ENCODE peak calls at places on chromosomes 13 and 19, in four cellular contexts. Y is fibroblast of pulmonary artery, Z is cardiac fibroblast, K is tibial artery. W is an unnamed sample.

GRCh38 chr13:29362849-29363604 is 232.5 kb downstream of the SLC7A1 start:
- DNase-seq in Y (peak), Z (peak), K (no peak), W (peak)

GRCh38 chr13:75788494-75788991 is 152.4 kb downstream of the LMO7 start:
- DNase-seq in Y (peak), Z (peak), K (no peak), W (no peak)

GRCh38 chr19:50921391-50922315 is 10.5 kb upstream of the KLK4 start:
- DNase-seq in Y (no peak), Z (no peak), K (no peak), W (peak)

GRCh38 chr19:31553844-31554215 is 204.6 kb upstream of the TSHZ3 start:
- DNase-seq in Y (no peak), Z (no peak), K (no peak), W (no peak)

GRCh38 chr13:40518481-40518882 is 148.0 kb downstream of the FOXO1 start:
- DNase-seq in Y (no peak), Z (no peak), K (no peak), W (no peak)

GRCh38 chr13:51355217-51355616 is 15.7 kb downstream of the SERPINE3 start:
- DNase-seq in Y (no peak), Z (no peak), K (no peak), W (no peak)

GRCh38 chr13:27463500-27463899 is 13.1 kb upstream of the MTIF3 start:
- DNase-seq in Y (no peak), Z (no peak), K (no peak), W (no peak)

GRCh38 chr19:15779756-15780476 is 7.5 kb upstream of the OR10H5 start:
- DNase-seq in Y (peak), Z (peak), K (peak), W (peak)

GRCh38 chr19:5339950-5340636 is 519 bp downstream of the PTPRS start:
- DNase-seq in Y (no peak), Z (no peak), K (no peak), W (no peak)

GRCh38 chr13:39765801-39766463 is 110.5 kb downstream of the COG6 start:
- DNase-seq in Y (no peak), Z (peak), K (peak), W (no peak)

GRCh38 chr13:25365720-25366235 is 6.0 kb upstream of the ATP8A2 start:
- DNase-seq in Y (no peak), Z (no peak), K (no peak), W (no peak)

GRCh38 chr13:108681986-108682562 is 52.7 kb downstream of the MYO16 start:
- DNase-seq in Y (no peak), Z (no peak), K (no peak), W (no peak)

GRCh38 chr19:54650108-54650666 is 12.6 kb upstream of the LILRB4 start:
- DNase-seq in Y (no peak), Z (no peak), K (no peak), W (no peak)

DNA sequence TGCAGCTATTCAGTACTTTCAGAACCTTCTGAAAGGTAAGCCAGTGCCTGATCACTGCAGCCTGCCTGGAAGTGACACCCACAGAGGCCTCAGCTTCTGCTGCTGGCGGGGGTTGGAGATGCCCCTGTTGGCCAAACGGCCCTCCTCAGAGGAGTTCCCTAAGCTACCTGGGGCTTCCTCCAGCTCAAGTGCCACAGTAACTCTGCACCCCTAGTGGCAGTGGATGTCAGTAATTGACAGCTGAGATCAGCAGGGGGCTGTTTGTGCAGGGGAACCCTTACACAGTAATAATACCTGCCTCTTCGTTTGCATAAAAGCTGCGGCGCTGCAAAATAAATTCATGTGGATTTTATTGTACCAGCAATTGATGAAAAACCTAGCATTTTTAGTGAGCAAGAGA is 28.9 kb downstream of the TDRD12 start:
- DNase-seq in Y (no peak), Z (no peak), K (no peak), W (no peak)
- TF ChIP-seq CTCF in Y (no peak), Z (no peak), K (no peak), W (no peak)

GRCh38 chr13:46126074-46126473 is 21.2 kb upstream of the CPB2 start:
- DNase-seq in Y (no peak), Z (no peak), K (no peak), W (no peak)

GRCh38 chr13:46127336-46128023 is 22.6 kb upstream of the CPB2 start:
- DNase-seq in Y (no peak), Z (no peak), K (no peak), W (no peak)

GRCh38 chr13:46124531-46124966 is 19.7 kb upstream of the CPB2 start:
- DNase-seq in Y (no peak), Z (no peak), K (no peak), W (no peak)

GRCh38 chr13:46126552-46127171 is 21.8 kb upstream of the CPB2 start:
- DNase-seq in Y (peak), Z (peak), K (peak), W (no peak)

GRCh38 chr13:46124967-46125933 is 20.4 kb upstream of the CPB2 start:
- DNase-seq in Y (no peak), Z (peak), K (no peak), W (no peak)
- H3K4me3 ChIP-seq in Y (no peak), Z (no peak), K (no peak), W (no peak)

DNA sequence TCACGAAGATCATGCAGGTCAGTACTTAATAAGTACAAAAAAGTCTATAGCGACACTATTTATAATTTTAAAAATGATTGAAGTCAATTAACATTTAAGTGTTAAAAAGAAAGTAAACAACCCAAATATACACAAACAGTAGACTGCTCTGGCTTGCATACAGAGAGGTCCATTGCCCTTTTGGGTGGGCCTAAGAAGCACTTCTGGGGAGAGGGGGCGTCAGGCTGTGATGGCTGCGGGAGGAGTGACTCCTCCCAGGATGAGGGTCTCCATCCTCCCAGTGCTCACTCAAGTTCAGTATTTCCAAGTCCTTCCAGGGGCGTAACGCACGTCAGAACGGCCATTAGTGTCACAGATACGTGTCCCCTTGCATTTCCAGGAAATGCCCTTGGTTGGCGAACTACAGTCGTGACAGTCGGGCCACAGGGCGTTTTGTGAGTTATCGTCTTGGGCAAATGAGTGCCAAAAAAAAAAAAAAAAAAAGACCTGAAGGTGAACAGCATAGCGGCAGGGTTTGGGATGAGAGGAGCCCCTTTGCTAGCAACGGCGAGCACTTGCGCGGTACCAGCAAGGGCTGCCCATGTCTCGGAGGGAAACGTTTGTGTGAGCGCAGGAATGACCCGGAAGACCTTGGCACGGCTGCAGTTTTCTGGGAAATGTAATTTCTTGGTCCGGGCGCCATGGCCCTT is at the start of gene SCGB2B2:
- DNase-seq in Y (no peak), Z (no peak), K (no peak), W (peak)
- TF ChIP-seq CTCF in Y (no peak), Z (no peak), K (peak), W (no peak)

GRCh38 chr19:56837004-56837403 is 3.5 kb downstream of the PEG3 start:
- DNase-seq in Y (no peak), Z (peak), K (no peak), W (peak)
- H3K4me3 ChIP-seq in Y (no peak), Z (no peak), K (peak), W (peak)

DNA sequence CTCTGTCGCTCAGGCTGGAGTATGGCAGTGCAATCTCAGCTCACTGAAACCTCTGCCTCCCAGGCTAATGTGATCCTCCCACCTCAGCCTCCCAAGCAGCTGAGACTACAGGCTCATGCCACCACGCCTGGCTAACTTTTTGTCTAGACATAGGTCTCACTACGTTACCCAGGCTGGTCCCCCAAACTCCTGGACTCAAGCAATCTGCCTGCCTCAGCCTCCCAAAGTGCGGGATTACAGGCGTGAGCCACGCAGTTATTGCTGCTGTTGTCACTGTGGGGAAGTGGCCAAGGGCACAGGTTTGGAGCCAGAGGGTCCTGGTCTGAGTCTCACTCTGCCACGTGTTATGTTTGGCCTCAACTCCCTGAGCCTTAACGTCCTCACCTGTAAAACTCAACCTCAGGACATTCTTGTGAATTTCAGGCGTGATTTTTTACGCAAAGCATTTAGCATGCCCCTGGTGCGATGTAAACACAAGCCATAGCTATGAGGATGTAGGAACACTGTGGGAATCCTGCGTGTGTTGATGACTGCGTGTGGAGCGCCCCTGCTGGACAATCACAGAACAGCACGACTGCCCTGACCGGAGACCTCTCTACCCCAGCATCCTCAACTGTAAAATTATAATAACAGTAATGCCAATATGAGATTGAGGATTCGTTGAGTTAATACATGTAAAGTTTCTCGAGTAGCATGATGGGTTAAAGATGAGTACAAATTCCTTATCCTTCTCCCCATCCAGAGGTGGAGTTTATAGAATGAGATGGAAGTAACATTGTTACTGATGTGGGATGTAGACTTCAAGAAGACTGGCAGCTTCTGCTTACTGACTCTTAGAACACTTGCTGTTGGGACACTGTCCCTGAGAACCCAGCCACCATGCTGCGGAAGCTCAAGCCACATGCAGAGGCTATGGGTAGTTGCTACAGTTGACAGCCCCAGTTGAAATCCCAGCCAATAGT is 41.8 kb upstream of the PNMA8B start:
- DNase-seq in Y (peak), Z (peak), K (peak), W (no peak)
- TF ChIP-seq CTCF in Y (peak), Z (peak), K (peak), W (peak)

GRCh38 chr19:1848399-1849131 is at the start of gene REXO1:
- DNase-seq in Y (peak), Z (peak), K (peak), W (peak)

GRCh38 chr19:1847684-1848398 is 442 bp downstream of the REXO1 start:
- DNase-seq in Y (peak), Z (peak), K (no peak), W (no peak)

GRCh38 chr19:1845642-1846041 is 2.6 kb downstream of the REXO1 start:
- DNase-seq in Y (no peak), Z (no peak), K (no peak), W (no peak)

GRCh38 chr19:1846517-1847205 is 1.6 kb downstream of the REXO1 start:
- DNase-seq in Y (no peak), Z (no peak), K (no peak), W (no peak)

GRCh38 chr19:1847348-1847683 is 967 bp downstream of the REXO1 start:
- DNase-seq in Y (no peak), Z (no peak), K (no peak), W (no peak)
- H3K4me3 ChIP-seq in Y (peak), Z (peak), K (peak), W (peak)

W was measured in LNCaP clone FGC.